ENCODE peak calls at places on chromosome 5, in nine cellular contexts. W is fibroblast of lung, B is hepatocyte, E is HepG2, P is A673, G is GM23248, H is endothelial cell of umbilical vein, D is PC-3, R is astrocyte. Z is an unnamed sample.

GRCh38 chr5:175872287-175873089 is 1.1 kb downstream of the CPLX2 start:
- DNase-seq in W (no peak), B (no peak), E (peak), P (no peak), G (no peak), H (no peak), D (no peak), R (no peak), Z (no peak)

GRCh38 chr5:144187699-144188294 is 17.1 kb downstream of the KCTD16 start:
- DNase-seq in W (peak), B (peak), E (peak), P (peak), G (peak), H (peak), D (peak), R (peak), Z (peak)

GRCh38 chr5:54329731-54330709 is 19.6 kb upstream of the ARL15 start:
- DNase-seq in W (peak), B (peak), E (no peak), P (no peak), G (peak), H (no peak), D (peak), R (peak), Z (no peak)

GRCh38 chr5:60196382-60197113 is 303.0 kb upstream of the PDE4D start:
- DNase-seq in W (peak), B (peak), E (no peak), P (peak), G (peak), H (peak), D (peak), R (peak), Z (peak)

GRCh38 chr5:115459844-115460243 is 84.7 kb downstream of the FEM1C start:
- DNase-seq in W (peak), B (no peak), E (no peak), P (no peak), G (peak), H (no peak), D (peak), R (peak), Z (no peak)

GRCh38 chr5:128109138-128109537 is 25.6 kb downstream of the SLC12A2 start:
- DNase-seq in W (no peak), B (no peak), E (no peak), P (no peak), G (no peak), H (no peak), D (no peak), R (no peak), Z (no peak)

GRCh38 chr5:35876454-35876853 is 19.8 kb downstream of the IL7R start:
- DNase-seq in W (no peak), B (no peak), E (no peak), P (no peak), G (peak), H (no peak), D (peak), R (no peak), Z (no peak)

GRCh38 chr5:58925627-58926545 is 343.0 kb downstream of the RAB3C start:
- DNase-seq in W (no peak), B (no peak), E (no peak), P (peak), G (peak), H (no peak), D (no peak), R (peak), Z (no peak)

GRCh38 chr5:130541617-130542221 is 623.3 kb downstream of the HINT1 start:
- DNase-seq in W (peak), B (no peak), E (no peak), P (no peak), G (peak), H (no peak), D (peak), R (peak), Z (no peak)

GRCh38 chr5:149310947-149311675 is 34.2 kb upstream of the GRPEL2 start:
- DNase-seq in W (peak), B (peak), E (no peak), P (peak), G (peak), H (peak), D (peak), R (peak), Z (no peak)

GRCh38 chr5:145471831-145472616 is 363.1 kb downstream of the PRELID2 start:
- DNase-seq in W (no peak), B (peak), E (no peak), P (peak), G (peak), H (peak), D (peak), R (no peak), Z (peak)

GRCh38 chr5:41465493-41466171 is 44.8 kb downstream of the PLCXD3 start:
- DNase-seq in W (peak), B (no peak), E (no peak), P (no peak), G (peak), H (no peak), D (no peak), R (peak), Z (no peak)

GRCh38 chr5:11026543-11026942 is 265.5 kb upstream of the DAP start:
- DNase-seq in W (no peak), B (no peak), E (no peak), P (no peak), G (no peak), H (no peak), D (peak), R (no peak), Z (no peak)

GRCh38 chr5:141878186-141878770 is at the start of gene PCDH1:
- DNase-seq in W (no peak), B (peak), E (no peak), P (peak), G (peak), H (peak), D (peak), R (no peak), Z (peak)

GRCh38 chr5:141876628-141877477 is 1.4 kb downstream of the PCDH1 start:
- DNase-seq in W (no peak), B (peak), E (no peak), P (no peak), G (peak), H (peak), D (peak), R (no peak), Z (peak)

GRCh38 chr5:141875795-141876627 is 2.2 kb downstream of the PCDH1 start:
- DNase-seq in W (no peak), B (peak), E (no peak), P (no peak), G (peak), H (peak), D (peak), R (no peak), Z (peak)

GRCh38 chr5:141878771-141879759 is 855 bp upstream of the PCDH1 start:
- DNase-seq in W (peak), B (peak), E (peak), P (peak), G (peak), H (peak), D (peak), R (peak), Z (peak)

GRCh38 chr5:141877478-141878185 is 578 bp downstream of the PCDH1 start:
- DNase-seq in W (no peak), B (peak), E (no peak), P (peak), G (peak), H (no peak), D (peak), R (no peak), Z (peak)
- TF ChIP-seq EZH2 in W (peak), B (no peak), E (no peak), P (no peak), G (peak), H (no peak), D (no peak), R (peak), Z (no peak)

DNA sequence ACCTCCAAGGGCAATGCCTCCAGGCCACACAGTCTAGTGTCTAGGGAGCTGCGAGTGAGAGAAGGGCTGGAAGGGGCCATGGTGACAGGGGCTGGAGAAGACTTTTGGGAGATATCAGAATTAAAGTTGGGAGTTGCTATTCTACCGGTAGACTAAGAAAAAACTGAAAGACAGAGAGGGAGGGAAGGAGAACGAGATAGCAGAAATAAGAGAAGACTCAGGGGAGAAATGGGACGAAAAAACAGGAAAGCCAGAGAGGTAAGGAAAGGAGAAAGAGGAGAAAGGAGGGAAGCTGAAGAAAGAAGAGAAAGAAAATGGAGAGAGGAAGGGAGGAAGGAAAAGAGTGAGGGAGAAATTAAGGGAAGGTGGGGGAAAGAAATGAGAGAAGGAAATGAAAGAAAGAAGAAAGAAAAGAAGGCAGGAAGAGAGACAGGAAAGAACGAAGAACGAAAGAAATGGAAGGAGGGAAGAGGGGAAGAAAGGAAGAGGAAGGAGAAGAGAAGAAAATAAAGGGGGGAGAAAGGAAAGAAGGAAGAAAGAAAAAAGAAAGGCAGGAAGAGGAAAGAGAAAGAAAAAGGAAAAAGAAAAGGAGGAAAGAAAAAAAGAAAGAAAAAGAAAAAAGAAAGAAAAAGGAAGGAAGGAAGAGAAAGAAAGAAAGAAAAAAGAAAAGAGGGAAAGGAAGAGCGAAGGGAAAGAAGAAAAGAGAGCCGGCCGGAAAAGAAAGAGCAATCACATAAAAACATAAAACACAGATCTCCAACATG is 1.2 kb downstream of the EBF1 start:
- DNase-seq in W (no peak), B (no peak), E (no peak), P (no peak), G (peak), H (no peak), D (no peak), R (no peak), Z (no peak)
- TF ChIP-seq EZH2 in W (no peak), B (peak), E (no peak), P (no peak), G (no peak), H (no peak), D (no peak), R (no peak), Z (no peak)

GRCh38 chr5:173923236-173924104 is 35.3 kb downstream of the CPEB4 start:
- DNase-seq in W (no peak), B (no peak), E (no peak), P (no peak), G (peak), H (peak), D (no peak), R (peak), Z (no peak)
- TF ChIP-seq EZH2 in W (no peak), B (no peak), E (no peak), P (no peak), G (no peak), H (no peak), D (no peak), R (no peak), Z (no peak)

DNA sequence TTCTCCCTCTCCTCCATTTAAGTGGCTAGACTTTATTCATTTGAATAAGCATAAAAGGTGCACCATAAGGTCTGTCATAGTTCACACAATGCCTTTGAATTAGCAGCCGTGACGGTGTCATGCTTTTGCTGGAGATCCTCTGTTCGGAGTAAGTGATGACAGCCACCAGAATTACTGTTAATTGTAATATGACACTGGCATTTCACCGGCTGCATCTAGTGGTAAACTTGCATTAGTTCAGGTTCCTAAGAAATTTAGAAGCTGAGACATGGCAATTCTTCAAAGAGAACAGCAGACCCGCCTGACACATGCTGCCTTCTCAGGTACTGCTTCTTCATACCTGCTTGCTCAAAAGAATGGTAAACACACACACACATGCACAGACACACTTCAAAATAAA is 241.7 kb downstream of the EBF1 start:
- DNase-seq in W (no peak), B (no peak), E (no peak), P (no peak), G (no peak), H (no peak), D (no peak), R (no peak), Z (no peak)
- TF ChIP-seq EZH2 in W (no peak), B (no peak), E (no peak), P (no peak), G (no peak), H (no peak), D (no peak), R (no peak), Z (no peak)

DNA sequence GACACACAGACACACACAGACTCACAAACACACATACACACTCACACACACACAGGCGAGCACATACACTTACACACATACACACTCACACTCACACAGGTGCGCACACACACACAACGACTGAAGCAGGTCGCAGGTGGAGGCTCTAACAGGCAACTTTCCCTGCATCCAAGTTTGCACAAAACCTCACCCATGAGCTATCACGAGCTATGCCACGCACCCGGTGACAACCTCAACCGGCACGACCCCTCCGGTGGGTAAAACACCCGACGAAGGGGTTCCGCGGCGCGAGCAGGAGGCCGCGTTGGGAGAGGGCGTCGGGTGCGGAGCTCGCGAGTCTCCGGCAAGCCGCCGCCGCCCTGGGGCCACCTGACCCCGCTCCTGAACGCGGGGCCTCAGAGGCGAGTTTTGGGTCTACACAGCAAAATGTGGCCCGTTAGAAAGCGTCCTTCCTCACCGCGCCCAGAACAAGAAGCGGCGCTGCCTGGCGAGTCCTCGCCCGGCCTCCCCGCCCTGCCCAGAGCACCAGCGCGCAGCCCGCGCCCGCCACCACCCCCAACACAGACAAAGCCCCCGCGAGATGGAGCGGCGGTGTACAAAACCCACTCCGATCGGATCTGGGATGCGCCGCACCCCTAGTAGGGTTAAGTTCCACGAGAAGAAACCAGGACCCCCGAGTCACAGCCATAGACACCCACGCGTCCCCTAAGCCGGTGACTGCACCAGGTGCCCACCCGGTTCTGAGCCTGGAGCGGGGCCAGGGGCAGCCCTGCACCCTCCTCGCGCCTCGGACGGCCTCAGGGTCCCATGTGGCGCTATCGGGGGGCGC is 665 bp downstream of the SLC6A3 start:
- DNase-seq in W (no peak), B (no peak), E (no peak), P (no peak), G (no peak), H (no peak), D (no peak), R (no peak), Z (no peak)
- TF ChIP-seq EZH2 in W (peak), B (peak), E (no peak), P (peak), G (no peak), H (peak), D (no peak), R (peak), Z (no peak)

GRCh38 chr5:134003957-134004625 is 684 bp downstream of the VDAC1 start:
- DNase-seq in W (peak), B (peak), E (no peak), P (peak), G (peak), H (peak), D (no peak), R (peak), Z (no peak)
- TF ChIP-seq EZH2 in W (no peak), B (no peak), E (no peak), P (no peak), G (no peak), H (no peak), D (no peak), R (no peak), Z (no peak)

GRCh38 chr5:135045488-135045887 is 11.5 kb upstream of the PITX1 start:
- DNase-seq in W (no peak), B (no peak), E (no peak), P (no peak), G (no peak), H (no peak), D (no peak), R (no peak), Z (no peak)

GRCh38 chr5:135048286-135048685 is 14.3 kb upstream of the PITX1 start:
- DNase-seq in W (no peak), B (no peak), E (no peak), P (no peak), G (no peak), H (no peak), D (no peak), R (no peak), Z (no peak)

GRCh38 chr5:135048930-135049329 is 14.9 kb upstream of the PITX1 start:
- DNase-seq in W (no peak), B (no peak), E (no peak), P (no peak), G (no peak), H (no peak), D (no peak), R (no peak), Z (no peak)

GRCh38 chr5:135046661-135047346 is 12.8 kb upstream of the PITX1 start:
- DNase-seq in W (no peak), B (no peak), E (no peak), P (no peak), G (no peak), H (no peak), D (no peak), R (no peak), Z (peak)

GRCh38 chr5:135047347-135047695 is 13.3 kb upstream of the PITX1 start:
- DNase-seq in W (no peak), B (no peak), E (no peak), P (no peak), G (no peak), H (no peak), D (no peak), R (no peak), Z (peak)
- TF ChIP-seq EZH2 in W (no peak), B (no peak), E (no peak), P (no peak), G (no peak), H (no peak), D (no peak), R (no peak), Z (no peak)

GRCh38 chr5:139708434-139708849 is 60.3 kb downstream of the CXXC5 start:
- DNase-seq in W (no peak), B (peak), E (no peak), P (no peak), G (no peak), H (no peak), D (no peak), R (no peak), Z (no peak)

GRCh38 chr5:139710370-139711066 is 62.4 kb downstream of the CXXC5 start:
- DNase-seq in W (peak), B (peak), E (peak), P (peak), G (peak), H (no peak), D (no peak), R (peak), Z (no peak)

GRCh38 chr5:139709587-139710369 is 61.6 kb downstream of the CXXC5 start:
- DNase-seq in W (no peak), B (peak), E (no peak), P (peak), G (no peak), H (no peak), D (no peak), R (no peak), Z (no peak)

GRCh38 chr5:139707445-139708003 is 59.4 kb downstream of the CXXC5 start:
- DNase-seq in W (no peak), B (peak), E (peak), P (no peak), G (no peak), H (no peak), D (no peak), R (no peak), Z (no peak)

GRCh38 chr5:139708877-139709586 is 60.9 kb downstream of the CXXC5 start:
- DNase-seq in W (peak), B (peak), E (peak), P (peak), G (peak), H (peak), D (no peak), R (peak), Z (no peak)
- TF ChIP-seq EZH2 in W (no peak), B (no peak), E (no peak), P (no peak), G (no peak), H (no peak), D (no peak), R (no peak), Z (no peak)